ENCODE peak calls at places on chromosomes 3 and 15, in four cellular contexts. N, G, S and H are unnamed samples.

GRCh38 chr15:70494861-70495571 is 268.3 kb downstream of the UACA start:
- DNase-seq in N (peak), G (no peak), S (peak), H (peak)

GRCh38 chr3:154040283-154040682 is 80.9 kb upstream of the ARHGEF26 start:
- DNase-seq in N (no peak), G (no peak), S (no peak), H (peak)

GRCh38 chr15:50252556-50252955 is 13.0 kb downstream of the HDC start:
- DNase-seq in N (no peak), G (no peak), S (no peak), H (no peak)

GRCh38 chr3:167864559-167864887 is 129.0 kb downstream of the SERPINI1 start:
- DNase-seq in N (no peak), G (no peak), S (no peak), H (no peak)

GRCh38 chr15:90463381-90463780 is 66.3 kb upstream of the CRTC3 start:
- DNase-seq in N (no peak), G (no peak), S (no peak), H (no peak)

GRCh38 chr3:8482960-8483665 is 18.5 kb upstream of the LMCD1 start:
- DNase-seq in N (peak), G (no peak), S (no peak), H (peak)

GRCh38 chr3:187006884-187007630 is 76.7 kb downstream of the ST6GAL1 start:
- DNase-seq in N (no peak), G (no peak), S (no peak), H (no peak)

GRCh38 chr3:68402519-68402918 is 529.8 kb downstream of the TAFA4 start:
- DNase-seq in N (no peak), G (no peak), S (no peak), H (no peak)

GRCh38 chr3:162337630-162338029 is 841.0 kb downstream of the OTOL1 start:
- DNase-seq in N (no peak), G (no peak), S (no peak), H (no peak)

GRCh38 chr3:24598691-24599090 is 104.0 kb upstream of the THRB start:
- DNase-seq in N (no peak), G (no peak), S (no peak), H (peak)

GRCh38 chr15:80779658-80780415 is 667 bp downstream of the CEMIP start:
- DNase-seq in N (no peak), G (no peak), S (peak), H (peak)

GRCh38 chr3:52265387-52265786 is 13.1 kb downstream of the WDR82 start:
- DNase-seq in N (no peak), G (no peak), S (no peak), H (no peak)

GRCh38 chr3:50267280-50267913 is 1.6 kb upstream of the SEMA3B start:
- DNase-seq in N (no peak), G (no peak), S (no peak), H (no peak)

GRCh38 chr3:20683912-20684311 is 497.9 kb upstream of the SGO1 start:
- DNase-seq in N (no peak), G (no peak), S (no peak), H (no peak)

GRCh38 chr15:50828610-50829206 is 63.2 kb upstream of the SPPL2A start:
- DNase-seq in N (peak), G (no peak), S (peak), H (peak)

GRCh38 chr15:63069616-63069952 is 27.0 kb downstream of the TPM1 start:
- DNase-seq in N (no peak), G (no peak), S (no peak), H (no peak)

GRCh38 chr3:124202754-124203153 is 210.8 kb upstream of the ROPN1 start:
- DNase-seq in N (no peak), G (no peak), S (no peak), H (no peak)

GRCh38 chr15:41169784-41170183 is 53.7 kb upstream of the INO80 start:
- DNase-seq in N (no peak), G (no peak), S (no peak), H (no peak)

GRCh38 chr3:51434746-51435323 is 43.8 kb downstream of the RBM15B start:
- DNase-seq in N (no peak), G (no peak), S (peak), H (peak)